ENCODE peak calls at places on chromosomes 7 and 10, in ten cellular contexts. O is T-helper 2 cell; Q is endothelial cell; Z is lower lobe of right lung; R is activated gamma-delta T cell treated with anti-CD3 and anti-CD28 coated beads, Interleukin-2, amount 50 U/mL, for 16 hours; P is activated CD4-positive, alpha-beta T cell treated with anti-CD3 and anti-CD28 coated beads, Interleukin-2, amount 50 U/mL, for 48 hours; Y is D341Med; S is stimulated activated CD8-positive, alpha-beta memory T cell treated with anti-CD3 and anti-CD28 coated beads, Interleukin-15, amount 100 ng/mL, for 24 hours; M is NCI-H2081; K is HCEC 1CT. W is an unnamed sample.

GRCh38 chr7:74344128-74344496 is 54.9 kb downstream of the CLIP2 start:
- DNase-seq in O (no peak), Q (no peak), Z (no peak), R (no peak), P (no peak), Y (no peak), S (no peak), M (no peak), K (no peak), W (no peak)

GRCh38 chr10:132245056-132245455 is 58.3 kb downstream of the DPYSL4 start:
- DNase-seq in O (no peak), Q (no peak), Z (no peak), R (no peak), P (no peak), Y (peak), S (no peak), M (no peak), K (no peak), W (no peak)

GRCh38 chr7:131909151-131909768 is 352.8 kb upstream of the PODXL start:
- DNase-seq in O (no peak), Q (peak), Z (no peak), R (no peak), P (no peak), Y (no peak), S (no peak), M (no peak), K (no peak), W (no peak)

GRCh38 chr7:130995252-130996081 is 261.5 kb upstream of the KLF14 start:
- DNase-seq in O (no peak), Q (no peak), Z (no peak), R (no peak), P (no peak), Y (no peak), S (no peak), M (no peak), K (no peak), W (no peak)

GRCh38 chr7:16026253-16027020 is 340.0 kb upstream of the MEOX2 start:
- DNase-seq in O (no peak), Q (no peak), Z (no peak), R (no peak), P (no peak), Y (no peak), S (no peak), M (no peak), K (peak), W (no peak)

GRCh38 chr10:30247704-30248103 is 101.4 kb downstream of the MTPAP start:
- DNase-seq in O (no peak), Q (no peak), Z (no peak), R (no peak), P (no peak), Y (no peak), S (no peak), M (no peak), K (no peak), W (no peak)

GRCh38 chr7:690478-691360 is 35.8 kb upstream of the DNAAF5 start:
- DNase-seq in O (no peak), Q (no peak), Z (no peak), R (no peak), P (no peak), Y (no peak), S (no peak), M (no peak), K (no peak), W (no peak)

GRCh38 chr7:43018446-43018845 is 86.3 kb downstream of the MRPL32 start:
- DNase-seq in O (no peak), Q (no peak), Z (no peak), R (no peak), P (no peak), Y (no peak), S (no peak), M (no peak), K (no peak), W (no peak)

GRCh38 chr7:148537435-148537834 is 53.1 kb upstream of the C7orf33 start:
- DNase-seq in O (no peak), Q (no peak), Z (no peak), R (no peak), P (no peak), Y (no peak), S (no peak), M (no peak), K (no peak), W (no peak)

GRCh38 chr10:116848032-116848911 is 1.0 kb upstream of the ENO4 start:
- DNase-seq in O (no peak), Q (no peak), Z (no peak), R (no peak), P (no peak), Y (no peak), S (no peak), M (no peak), K (peak), W (no peak)

GRCh38 chr10:67836491-67836890 is 1.5 kb downstream of the DNAJC12 start:
- DNase-seq in O (no peak), Q (no peak), Z (no peak), R (no peak), P (no peak), Y (no peak), S (no peak), M (no peak), K (no peak), W (no peak)

GRCh38 chr7:74627699-74628411 is 29.7 kb upstream of the GTF2I start:
- DNase-seq in O (no peak), Q (no peak), Z (peak), R (no peak), P (no peak), Y (peak), S (no peak), M (no peak), K (no peak), W (no peak)

GRCh38 chr10:63164045-63164722 is 31.1 kb downstream of the NRBF2 start:
- DNase-seq in O (no peak), Q (no peak), Z (no peak), R (no peak), P (no peak), Y (no peak), S (no peak), M (no peak), K (no peak), W (no peak)

GRCh38 chr10:63631971-63632370 is 110.8 kb downstream of the REEP3 start:
- DNase-seq in O (no peak), Q (no peak), Z (no peak), R (no peak), P (no peak), Y (no peak), S (no peak), M (no peak), K (peak), W (no peak)

GRCh38 chr7:2540133-2540532 is 15.2 kb downstream of the BRAT1 start:
- DNase-seq in O (no peak), Q (no peak), Z (no peak), R (no peak), P (no peak), Y (no peak), S (no peak), M (no peak), K (no peak), W (no peak)